ENCODE peak calls at places on chromosomes 16 and 17, in nine cellular contexts. D, H, I, V, Y, F, B, K and X are unnamed samples.

GRCh38 chr17:45353047-45353446 is 36.2 kb upstream of the MAP3K14 start:
- DNase-seq in D (no peak), H (peak; percentile 12), I (no peak), V (no peak), Y (peak; percentile 48), F (no peak), B (no peak), K (no peak), X (peak; percentile 22)

GRCh38 chr17:1153795-1154546 is 25.8 kb downstream of the ABR start:
- DNase-seq in D (no peak), H (peak; percentile 83), I (peak; percentile 24), V (no peak), Y (peak; percentile 92), F (peak; percentile 72), B (peak; percentile 64), K (no peak), X (no peak)

GRCh38 chr16:53055603-53056527 is 1.1 kb downstream of the CHD9 start:
- DNase-seq in D (no peak), H (peak; percentile 76), I (peak; percentile 48), V (peak; percentile 57), Y (no peak), F (peak; percentile 77), B (no peak), K (no peak), X (no peak)

GRCh38 chr17:73200476-73200875 is 7.6 kb downstream of the COG1 start:
- DNase-seq in D (no peak), H (no peak), I (no peak), V (no peak), Y (no peak), F (no peak), B (no peak), K (no peak), X (no peak)

GRCh38 chr16:3774156-3774767 is 56.9 kb upstream of the TRAP1 start:
- DNase-seq in D (no peak), H (no peak), I (no peak), V (peak; percentile 81), Y (no peak), F (peak; percentile 46), B (no peak), K (no peak), X (no peak)

GRCh38 chr17:79842136-79842655 is 3.0 kb upstream of the CBX4 start:
- DNase-seq in D (no peak), H (no peak), I (no peak), V (no peak), Y (no peak), F (no peak), B (no peak), K (peak; percentile 41), X (no peak)

GRCh38 chr17:72462814-72463213 is 342.0 kb downstream of the SOX9 start:
- DNase-seq in D (peak; percentile 50), H (no peak), I (no peak), V (no peak), Y (no peak), F (peak; percentile 23), B (no peak), K (no peak), X (no peak)

GRCh38 chr17:6286239-6286638 is 148.7 kb downstream of the AIPL1 start:
- DNase-seq in D (no peak), H (no peak), I (no peak), V (no peak), Y (no peak), F (no peak), B (no peak), K (no peak), X (no peak)

GRCh38 chr17:64230551-64231408 is 32.3 kb downstream of the TEX2 start:
- DNase-seq in D (peak; percentile 94), H (no peak), I (no peak), V (no peak), Y (peak; percentile 70), F (peak; percentile 98), B (no peak), K (no peak), X (no peak)

GRCh38 chr17:60154616-60155426 is 5.0 kb downstream of the CA4 start:
- DNase-seq in D (no peak), H (no peak), I (no peak), V (peak; percentile 62), Y (no peak), F (peak; percentile 86), B (no peak), K (no peak), X (no peak)

GRCh38 chr17:79666111-79666510 is 55.3 kb upstream of the RBFOX3 start:
- DNase-seq in D (no peak), H (peak; percentile 35), I (no peak), V (no peak), Y (peak; percentile 44), F (no peak), B (no peak), K (no peak), X (no peak)

DNA sequence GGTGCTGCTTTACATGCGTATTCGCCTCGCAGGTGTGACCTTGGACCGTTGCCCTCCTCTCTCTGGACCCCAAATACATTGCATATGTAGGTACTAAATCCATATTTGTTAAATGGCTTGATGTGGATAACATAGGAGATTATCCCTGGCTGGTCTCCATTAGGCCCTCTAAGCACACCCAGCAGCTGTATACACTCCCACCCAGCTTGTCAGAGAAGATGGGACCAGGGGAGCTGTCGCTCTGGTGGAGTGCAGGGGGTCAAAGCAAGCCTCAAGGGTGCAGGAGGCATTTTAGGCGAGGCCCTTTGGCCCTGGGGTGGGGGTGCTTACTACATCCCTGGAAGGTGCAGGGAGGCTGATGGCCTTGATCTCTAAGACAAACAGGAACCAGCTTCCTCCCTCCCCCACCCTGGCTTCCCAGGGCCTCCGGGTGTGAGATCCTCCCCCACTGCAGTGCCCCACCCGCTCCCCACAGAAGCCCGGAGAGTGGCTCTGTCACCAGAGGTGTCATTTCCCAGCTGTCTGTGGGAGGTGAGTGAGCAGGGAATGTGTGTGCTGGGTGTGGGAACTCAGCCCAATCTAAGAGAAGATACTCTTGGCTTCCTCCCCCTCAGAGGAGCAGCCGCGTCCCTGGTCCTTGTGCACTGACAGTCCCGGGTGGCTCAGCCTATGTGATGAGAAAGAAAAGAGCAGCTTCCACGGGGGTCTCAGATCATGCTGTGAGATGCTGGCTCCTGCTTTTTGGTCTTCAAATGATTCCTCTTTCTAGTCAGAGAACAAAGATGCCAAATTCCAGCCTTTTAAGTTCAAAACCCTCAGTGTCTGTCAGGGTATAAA is 1.4 kb upstream of the VAMP2 start:
- DNase-seq in D (no peak), H (peak; percentile 92), I (peak; percentile 34), V (peak; percentile 90), Y (peak; percentile 87), F (peak; percentile 37), B (no peak), K (peak; percentile 84), X (no peak)
- H3K4me3 ChIP-seq in D (peak overlapping the region; percentile 5), H (no peak overlapping the region), I (no peak overlapping the region), V (peak overlapping the region; percentile 7), Y (peak overlapping the region; percentile 100), F (no peak overlapping the region), B (peak overlapping the region; percentile 7), K (no peak overlapping the region), X (no peak overlapping the region)

DNA sequence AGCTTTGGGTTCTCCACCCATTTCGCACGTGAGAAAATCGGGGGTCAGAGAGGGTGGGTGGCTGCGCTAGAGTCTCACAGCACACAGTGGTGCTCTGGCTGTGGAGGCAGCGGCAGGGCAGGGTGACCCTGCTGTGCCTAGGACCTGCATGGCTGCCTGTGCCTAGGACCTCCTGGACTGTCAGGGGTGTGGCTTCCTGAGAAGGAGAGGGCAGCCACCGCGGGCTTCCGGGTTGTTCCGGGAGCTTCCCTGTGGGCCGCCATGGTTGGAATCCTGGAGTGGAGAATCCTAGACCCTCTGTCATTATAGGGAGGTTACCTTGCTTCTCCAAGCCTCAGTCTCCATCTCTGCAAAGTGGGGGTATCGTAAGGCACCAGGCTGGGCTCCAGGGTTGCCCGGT is 9.3 kb downstream of the ZFPM1 start:
- DNase-seq in D (no peak), H (no peak), I (no peak), V (no peak), Y (no peak), F (no peak), B (no peak), K (no peak), X (no peak)
- H3K4me3 ChIP-seq in D (no peak overlapping the region), H (no peak overlapping the region), I (no peak overlapping the region), V (no peak overlapping the region), Y (no peak overlapping the region), F (no peak overlapping the region), B (no peak overlapping the region), K (no peak overlapping the region), X (no peak overlapping the region)

GRCh38 chr17:39195568-39196160 is 1.8 kb downstream of the CACNB1 start:
- DNase-seq in D (no peak), H (no peak), I (no peak), V (no peak), Y (no peak), F (peak; percentile 59), B (no peak), K (no peak), X (no peak)

GRCh38 chr17:39194089-39194984 is 3.1 kb downstream of the CACNB1 start:
- DNase-seq in D (no peak), H (peak; percentile 87), I (peak; percentile 84), V (peak; percentile 71), Y (peak; percentile 91), F (peak; percentile 69), B (peak; percentile 54), K (no peak), X (no peak)

GRCh38 chr17:39193346-39193745 is 4.1 kb downstream of the CACNB1 start:
- DNase-seq in D (no peak), H (no peak), I (no peak), V (no peak), Y (no peak), F (no peak), B (no peak), K (no peak), X (no peak)

GRCh38 chr17:39196191-39196819 is 1.2 kb downstream of the CACNB1 start:
- DNase-seq in D (no peak), H (no peak), I (no peak), V (no peak), Y (no peak), F (no peak), B (no peak), K (no peak), X (no peak)

DNA sequence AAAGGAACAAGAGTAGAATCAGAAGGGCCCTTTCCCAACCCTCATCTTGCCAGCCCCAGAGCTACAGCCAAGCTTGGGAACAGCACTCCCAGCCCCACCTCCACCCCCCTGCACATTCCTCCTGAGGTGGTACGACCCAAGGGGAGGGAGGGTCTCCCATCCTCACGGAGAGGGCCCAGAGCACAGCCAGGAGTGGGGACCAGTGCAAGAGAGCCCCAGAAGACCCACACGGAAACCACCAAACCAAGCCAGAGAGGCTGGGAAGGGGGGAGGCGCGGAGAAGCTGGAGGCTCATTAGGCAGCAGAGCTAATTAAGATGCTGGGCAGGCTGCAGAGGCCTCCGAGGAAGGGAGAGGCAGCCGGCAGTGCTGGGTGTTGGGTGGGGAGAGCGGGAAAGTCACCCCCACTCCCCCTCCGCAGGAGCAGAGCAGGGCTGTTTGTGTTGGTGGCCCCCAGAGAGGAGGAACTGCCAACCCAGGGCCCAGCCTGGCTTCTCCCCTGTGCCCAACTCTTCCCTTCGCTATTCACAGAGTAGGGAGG is 2.4 kb downstream of the CACNB1 start:
- DNase-seq in D (no peak), H (no peak), I (no peak), V (no peak), Y (no peak), F (no peak), B (no peak), K (no peak), X (no peak)
- H3K4me3 ChIP-seq in D (no peak overlapping the region), H (no peak overlapping the region), I (peak overlapping the region; percentile 2), V (no peak overlapping the region), Y (peak overlapping the region; percentile 90), F (no peak overlapping the region), B (peak overlapping the region; percentile 82), K (no peak overlapping the region), X (no peak overlapping the region)

DNA sequence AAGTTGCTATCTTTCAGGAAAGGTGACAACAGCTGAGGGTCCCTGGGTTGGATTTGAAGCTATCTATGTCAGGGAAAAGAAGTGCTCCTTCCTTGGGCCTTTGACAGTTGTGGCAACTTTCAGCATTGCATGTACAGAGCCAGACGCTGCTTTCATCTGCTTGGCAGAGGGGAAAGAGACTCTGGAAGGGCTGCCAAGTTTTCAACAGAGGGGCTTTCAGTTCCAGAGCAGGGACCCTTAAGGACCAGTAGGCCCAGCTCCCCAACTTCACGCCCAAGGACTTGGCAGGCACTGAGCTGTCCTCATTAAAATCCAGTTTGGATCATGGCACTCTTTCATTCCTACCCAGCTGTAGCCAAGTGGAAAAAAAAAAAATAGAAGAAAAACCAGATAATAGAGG is 702.4 kb upstream of the CDH8 start:
- DNase-seq in D (no peak), H (no peak), I (no peak), V (no peak), Y (no peak), F (no peak), B (no peak), K (no peak), X (no peak)
- H3K4me3 ChIP-seq in D (no peak overlapping the region), H (no peak overlapping the region), I (no peak overlapping the region), V (no peak overlapping the region), Y (no peak overlapping the region), F (no peak overlapping the region), B (no peak overlapping the region), K (no peak overlapping the region), X (no peak overlapping the region)